ENCODE peak calls at places on chromosomes 3 and 15, in four cellular contexts. One of them, this sample, is unnamed.

GRCh38 chr3:57966823-57967222 is 41.4 kb upstream of the FLNB start:
- DNase-seq in H9: no peak
- DNase-seq in IMR-90: peak
- DNase-seq in mesendoderm: no peak
- DNase-seq in this sample: no peak

GRCh38 chr15:54812383-54812782 is 384.4 kb downstream of the RSL24D1 start:
- DNase-seq in H9: no peak
- DNase-seq in IMR-90: no peak
- DNase-seq in mesendoderm: no peak
- DNase-seq in this sample: no peak

GRCh38 chr15:43420435-43420834 is 49.5 kb downstream of the TUBGCP4 start:
- DNase-seq in H9: no peak
- DNase-seq in IMR-90: no peak
- DNase-seq in mesendoderm: no peak
- DNase-seq in this sample: no peak

GRCh38 chr3:150238995-150239612 is 169.0 kb upstream of the TSC22D2 start:
- DNase-seq in H9: peak
- DNase-seq in IMR-90: no peak
- DNase-seq in mesendoderm: peak
- DNase-seq in this sample: peak

GRCh38 chr15:92667291-92667904 is 11.8 kb upstream of the FAM174B start:
- DNase-seq in H9: no peak
- DNase-seq in IMR-90: no peak
- DNase-seq in mesendoderm: peak
- DNase-seq in this sample: no peak

GRCh38 chr15:67833504-67834248 is 6.2 kb downstream of the RNU6-1 start:
- DNase-seq in H9: peak
- DNase-seq in IMR-90: no peak
- DNase-seq in mesendoderm: peak
- DNase-seq in this sample: peak

GRCh38 chr3:56887402-56888025 is 85.8 kb upstream of the ARHGEF3 start:
- DNase-seq in H9: no peak
- DNase-seq in IMR-90: no peak
- DNase-seq in mesendoderm: no peak
- DNase-seq in this sample: no peak

GRCh38 chr15:98900382-98900781 is 107.2 kb downstream of the PGPEP1L start:
- DNase-seq in H9: no peak
- DNase-seq in IMR-90: peak
- DNase-seq in mesendoderm: peak
- DNase-seq in this sample: no peak

GRCh38 chr15:37771462-37771861 is 163.0 kb upstream of the TMCO5A start:
- DNase-seq in H9: no peak
- DNase-seq in IMR-90: peak
- DNase-seq in mesendoderm: no peak
- DNase-seq in this sample: no peak

GRCh38 chr3:8643693-8644365 is 769 bp downstream of the SSUH2 start:
- DNase-seq in H9: no peak
- DNase-seq in IMR-90: no peak
- DNase-seq in mesendoderm: no peak
- DNase-seq in this sample: no peak

GRCh38 chr3:186589115-186589514 is 18.6 kb downstream of the DNAJB11 start:
- DNase-seq in H9: no peak
- DNase-seq in IMR-90: peak
- DNase-seq in mesendoderm: peak
- DNase-seq in this sample: no peak

GRCh38 chr3:197398301-197398878 is 100.0 kb upstream of the DLG1 start:
- DNase-seq in H9: no peak
- DNase-seq in IMR-90: no peak
- DNase-seq in mesendoderm: no peak
- DNase-seq in this sample: no peak

GRCh38 chr15:97875513-97876285 is 84.8 kb upstream of the ARRDC4 start:
- DNase-seq in H9: peak
- DNase-seq in IMR-90: no peak
- DNase-seq in mesendoderm: no peak
- DNase-seq in this sample: no peak

GRCh38 chr3:143784446-143784845 is 63.8 kb downstream of the SLC9A9 start:
- DNase-seq in H9: no peak
- DNase-seq in IMR-90: no peak
- DNase-seq in mesendoderm: no peak
- DNase-seq in this sample: no peak

GRCh38 chr15:61890106-61890505 is 170.1 kb downstream of the VPS13C start:
- DNase-seq in H9: no peak
- DNase-seq in IMR-90: no peak
- DNase-seq in mesendoderm: no peak
- DNase-seq in this sample: no peak

GRCh38 chr15:78641876-78642275 is 866 bp upstream of the CHRNB4 start:
- DNase-seq in H9: no peak
- DNase-seq in IMR-90: no peak
- DNase-seq in mesendoderm: no peak
- DNase-seq in this sample: no peak

GRCh38 chr3:147619925-147620580 is 210.9 kb downstream of the ZIC1 start:
- DNase-seq in H9: no peak
- DNase-seq in IMR-90: no peak
- DNase-seq in mesendoderm: no peak
- DNase-seq in this sample: no peak

GRCh38 chr3:119527731-119528130 is 29.4 kb downstream of the TIMMDC1 start:
- DNase-seq in H9: no peak
- DNase-seq in IMR-90: no peak
- DNase-seq in mesendoderm: no peak
- DNase-seq in this sample: no peak

GRCh38 chr3:63753995-63754394 is 65.1 kb upstream of the C3orf49 start:
- DNase-seq in H9: no peak
- DNase-seq in IMR-90: no peak
- DNase-seq in mesendoderm: no peak
- DNase-seq in this sample: no peak

GRCh38 chr3:63751459-63751858 is 67.6 kb upstream of the C3orf49 start:
- DNase-seq in H9: no peak
- DNase-seq in IMR-90: no peak
- DNase-seq in mesendoderm: no peak
- DNase-seq in this sample: no peak

DNA sequence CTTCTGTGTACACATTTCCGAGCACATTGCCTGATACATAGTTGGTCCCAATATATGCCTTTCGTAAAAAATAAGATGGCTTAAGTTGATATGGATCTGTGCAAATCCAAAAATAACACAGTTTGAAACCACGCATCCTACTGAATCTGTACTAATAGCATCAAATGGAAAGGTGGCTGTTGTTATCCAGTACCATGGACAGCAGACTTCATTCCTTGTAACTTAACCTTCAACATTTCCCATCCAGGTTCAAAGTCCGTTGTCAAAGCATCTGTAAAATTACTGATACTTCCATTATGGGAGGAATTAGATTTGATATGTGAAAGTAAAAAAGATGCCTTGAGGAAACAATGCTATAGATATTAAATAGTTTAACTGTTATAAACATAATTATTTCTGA is 65.5 kb upstream of the C3orf49 start:
- DNase-seq in H9: no peak
- DNase-seq in IMR-90: peak
- DNase-seq in mesendoderm: peak
- DNase-seq in this sample: no peak
- H3K56ac ChIP-seq in H9: no peak
- H3K56ac ChIP-seq in IMR-90: no peak
- H3K56ac ChIP-seq in mesendoderm: no peak
- H3K56ac ChIP-seq in this sample: no peak

GRCh38 chr15:69750253-69750652 is 297.6 kb downstream of the RPLP1 start:
- DNase-seq in H9: no peak
- DNase-seq in IMR-90: no peak
- DNase-seq in mesendoderm: no peak
- DNase-seq in this sample: no peak

GRCh38 chr15:69751147-69751546 is 298.5 kb downstream of the RPLP1 start:
- DNase-seq in H9: no peak
- DNase-seq in IMR-90: no peak
- DNase-seq in mesendoderm: no peak
- DNase-seq in this sample: no peak

GRCh38 chr15:69748700-69749099 is 296.1 kb downstream of the RPLP1 start:
- DNase-seq in H9: no peak
- DNase-seq in IMR-90: no peak
- DNase-seq in mesendoderm: no peak
- DNase-seq in this sample: no peak

GRCh38 chr15:69749274-69749673 is 296.7 kb downstream of the RPLP1 start:
- DNase-seq in H9: no peak
- DNase-seq in IMR-90: no peak
- DNase-seq in mesendoderm: no peak
- DNase-seq in this sample: no peak

GRCh38 chr15:69749797-69750196 is 297.2 kb downstream of the RPLP1 start:
- DNase-seq in H9: no peak
- DNase-seq in IMR-90: no peak
- DNase-seq in mesendoderm: no peak
- DNase-seq in this sample: no peak
- H3K56ac ChIP-seq in H9: no peak
- H3K56ac ChIP-seq in IMR-90: no peak
- H3K56ac ChIP-seq in mesendoderm: no peak
- H3K56ac ChIP-seq in this sample: no peak

GRCh38 chr3:41202075-41202833 is 2.9 kb downstream of the CTNNB1 start:
- DNase-seq in H9: no peak
- DNase-seq in IMR-90: no peak
- DNase-seq in mesendoderm: no peak
- DNase-seq in this sample: no peak
- H3K56ac ChIP-seq in H9: no peak
- H3K56ac ChIP-seq in IMR-90: no peak
- H3K56ac ChIP-seq in mesendoderm: no peak
- H3K56ac ChIP-seq in this sample: no peak

GRCh38 chr3:14422016-14422963 is 19.9 kb downstream of the SLC6A6 start:
- DNase-seq in H9: peak
- DNase-seq in IMR-90: no peak
- DNase-seq in mesendoderm: no peak
- DNase-seq in this sample: no peak

GRCh38 chr3:14425574-14426304 is 23.3 kb downstream of the SLC6A6 start:
- DNase-seq in H9: no peak
- DNase-seq in IMR-90: no peak
- DNase-seq in mesendoderm: no peak
- DNase-seq in this sample: no peak

GRCh38 chr3:14424711-14425573 is 22.5 kb downstream of the SLC6A6 start:
- DNase-seq in H9: no peak
- DNase-seq in IMR-90: peak
- DNase-seq in mesendoderm: peak
- DNase-seq in this sample: no peak

GRCh38 chr3:14423197-14423743 is 20.9 kb downstream of the SLC6A6 start:
- DNase-seq in H9: no peak
- DNase-seq in IMR-90: no peak
- DNase-seq in mesendoderm: peak
- DNase-seq in this sample: no peak

DNA sequence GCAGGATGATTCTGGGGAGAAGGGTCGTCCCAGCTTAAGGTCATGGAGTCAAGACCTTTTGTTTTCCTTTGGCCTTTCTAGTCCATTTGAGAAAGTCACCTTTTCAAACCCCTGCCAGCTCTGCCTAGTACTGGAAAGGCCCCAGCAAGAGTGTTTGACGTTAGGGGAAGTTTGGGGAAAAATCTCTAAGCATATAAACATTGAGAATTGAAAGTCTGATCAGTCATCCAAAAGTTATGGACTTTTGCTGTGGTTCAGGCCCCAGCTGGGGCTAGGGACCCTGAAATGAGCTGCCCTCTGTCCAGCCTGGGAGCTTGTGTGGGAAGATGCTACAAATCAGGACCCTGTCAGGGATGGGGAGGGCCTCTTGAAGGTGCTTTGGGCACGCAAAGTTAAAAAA is 21.6 kb downstream of the SLC6A6 start:
- DNase-seq in H9: no peak
- DNase-seq in IMR-90: peak
- DNase-seq in mesendoderm: no peak
- DNase-seq in this sample: no peak
- H3K56ac ChIP-seq in H9: no peak
- H3K56ac ChIP-seq in IMR-90: no peak
- H3K56ac ChIP-seq in mesendoderm: peak
- H3K56ac ChIP-seq in this sample: no peak

GRCh38 chr3:128853826-128854225 is 25.6 kb upstream of the ACAD9 start:
- DNase-seq in H9: no peak
- DNase-seq in IMR-90: no peak
- DNase-seq in mesendoderm: no peak
- DNase-seq in this sample: no peak
- H3K56ac ChIP-seq in H9: no peak
- H3K56ac ChIP-seq in IMR-90: no peak
- H3K56ac ChIP-seq in mesendoderm: no peak
- H3K56ac ChIP-seq in this sample: no peak

GRCh38 chr3:114794894-114795630 is 352.0 kb downstream of the ZBTB20 start:
- DNase-seq in H9: no peak
- DNase-seq in IMR-90: no peak
- DNase-seq in mesendoderm: no peak
- DNase-seq in this sample: no peak

GRCh38 chr3:114800272-114800671 is 346.8 kb downstream of the ZBTB20 start:
- DNase-seq in H9: no peak
- DNase-seq in IMR-90: no peak
- DNase-seq in mesendoderm: no peak
- DNase-seq in this sample: no peak

GRCh38 chr3:114799789-114800188 is 347.3 kb downstream of the ZBTB20 start:
- DNase-seq in H9: no peak
- DNase-seq in IMR-90: no peak
- DNase-seq in mesendoderm: no peak
- DNase-seq in this sample: no peak

GRCh38 chr3:114792159-114792918 is 354.7 kb downstream of the ZBTB20 start:
- DNase-seq in H9: no peak
- DNase-seq in IMR-90: no peak
- DNase-seq in mesendoderm: no peak
- DNase-seq in this sample: no peak

GRCh38 chr3:114796796-114797195 is 350.3 kb downstream of the ZBTB20 start:
- DNase-seq in H9: no peak
- DNase-seq in IMR-90: no peak
- DNase-seq in mesendoderm: no peak
- DNase-seq in this sample: no peak
- H3K56ac ChIP-seq in H9: no peak
- H3K56ac ChIP-seq in IMR-90: no peak
- H3K56ac ChIP-seq in mesendoderm: no peak
- H3K56ac ChIP-seq in this sample: no peak

DNA sequence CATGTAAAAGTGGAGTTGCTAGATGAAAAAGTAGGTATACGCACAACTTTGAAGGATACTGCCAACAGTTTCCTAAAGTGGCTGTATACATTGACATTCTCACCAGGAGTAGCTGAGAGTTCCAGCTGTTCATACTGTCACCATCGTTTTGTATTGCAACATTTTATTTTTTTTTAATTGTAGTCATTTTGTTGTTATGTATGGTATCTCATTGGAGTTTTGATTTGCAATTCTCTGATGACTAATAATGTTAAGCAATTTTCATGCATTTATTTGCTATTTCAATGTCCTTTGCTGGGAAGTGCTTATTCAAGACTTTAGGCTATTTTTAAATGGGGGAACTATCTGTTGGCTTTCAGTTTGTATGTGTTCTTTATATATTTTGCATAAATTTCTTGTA is 185.1 kb upstream of the TGFBR2 start:
- DNase-seq in H9: no peak
- DNase-seq in IMR-90: peak
- DNase-seq in mesendoderm: no peak
- DNase-seq in this sample: no peak
- H3K56ac ChIP-seq in H9: no peak
- H3K56ac ChIP-seq in IMR-90: no peak
- H3K56ac ChIP-seq in mesendoderm: no peak
- H3K56ac ChIP-seq in this sample: no peak

GRCh38 chr3:187736418-187736871 is 8.8 kb downstream of the BCL6 start:
- DNase-seq in H9: no peak
- DNase-seq in IMR-90: peak
- DNase-seq in mesendoderm: peak
- DNase-seq in this sample: no peak
- H3K56ac ChIP-seq in H9: no peak
- H3K56ac ChIP-seq in IMR-90: no peak
- H3K56ac ChIP-seq in mesendoderm: peak
- H3K56ac ChIP-seq in this sample: no peak